ENCODE peak calls at places on chromosomes 16 and 17, in six cellular contexts. Y is kidney epithelial cell, J is heart right ventricle, F is epithelial cell of esophagus, U is CD14-positive monocyte, T is HFFc6. E is an unnamed sample.

GRCh38 chr16:25141648-25142047 is 30.1 kb downstream of the LCMT1 start:
- DNase-seq in Y (no peak), J (no peak), F (no peak), U (no peak), T (no peak), E (no peak)

GRCh38 chr17:72887917-72888316 is 204.6 kb downstream of the SLC39A11 start:
- DNase-seq in Y (no peak), J (no peak), F (no peak), U (no peak), T (peak; percentile 16), E (no peak)

GRCh38 chr17:81380682-81381518 is 14.4 kb upstream of the BAHCC1 start:
- DNase-seq in Y (no peak), J (no peak), F (no peak), U (no peak), T (no peak), E (no peak)

GRCh38 chr16:58243528-58244004 is 45.7 kb upstream of the CSNK2A2 start:
- DNase-seq in Y (no peak), J (no peak), F (peak; percentile 90), U (no peak), T (no peak), E (no peak)

GRCh38 chr17:352421-353212 is at the start of gene RPH3AL:
- DNase-seq in Y (peak; percentile 74), J (peak; percentile 69), F (peak; percentile 17), U (no peak), T (no peak), E (peak; percentile 49)

GRCh38 chr16:46857261-46857962 is 26.4 kb upstream of the C16orf87 start:
- DNase-seq in Y (peak; percentile 25), J (no peak), F (peak; percentile 57), U (no peak), T (peak; percentile 66), E (peak; percentile 30)

GRCh38 chr16:324201-324450 is 28.4 kb downstream of the AXIN1 start:
- DNase-seq in Y (no peak), J (no peak), F (no peak), U (no peak), T (no peak), E (no peak)

GRCh38 chr16:47204736-47205499 is 61.2 kb upstream of the NETO2 start:
- DNase-seq in Y (no peak), J (no peak), F (no peak), U (no peak), T (no peak), E (no peak)

GRCh38 chr16:69787883-69788282 is 25.8 kb downstream of the WWP2 start:
- DNase-seq in Y (no peak), J (no peak), F (no peak), U (no peak), T (no peak), E (no peak)

GRCh38 chr17:46772013-46772878 is 46.2 kb downstream of the WNT3 start:
- DNase-seq in Y (no peak), J (no peak), F (peak; percentile 53), U (no peak), T (no peak), E (peak; percentile 61)

GRCh38 chr16:52498640-52499039 is 48.3 kb downstream of the TOX3 start:
- DNase-seq in Y (no peak), J (no peak), F (no peak), U (no peak), T (no peak), E (no peak)

GRCh38 chr16:396605-397004 is 394 bp upstream of the NME4 start:
- DNase-seq in Y (no peak), J (no peak), F (peak; percentile 34), U (no peak), T (peak; percentile 33), E (peak; percentile 60)

GRCh38 chr16:84270071-84270470 is 24.6 kb upstream of the WFDC1 start:
- DNase-seq in Y (no peak), J (no peak), F (no peak), U (no peak), T (no peak), E (no peak)

GRCh38 chr17:36089888-36090836 is at the start of gene CCL3:
- DNase-seq in Y (no peak), J (peak; percentile 32), F (no peak), U (peak; percentile 89), T (no peak), E (no peak)

GRCh38 chr16:84618428-84619102 is 687 bp upstream of the COTL1 start:
- DNase-seq in Y (peak; percentile 95), J (no peak), F (peak; percentile 96), U (peak; percentile 51), T (peak; percentile 98), E (no peak)

GRCh38 chr16:48720266-48720665 is 110.3 kb upstream of the N4BP1 start:
- DNase-seq in Y (no peak), J (peak; percentile 7), F (peak; percentile 41), U (no peak), T (no peak), E (peak; percentile 75)

GRCh38 chr17:55266051-55266957 is 1.5 kb downstream of the HLF start:
- DNase-seq in Y (no peak), J (no peak), F (no peak), U (no peak), T (no peak), E (peak; percentile 30)

GRCh38 chr16:11742041-11742535 is 569 bp downstream of the TXNDC11 start:
- DNase-seq in Y (no peak), J (peak; percentile 24), F (peak; percentile 19), U (peak; percentile 54), T (no peak), E (no peak)

GRCh38 chr17:9343513-9343912 is 232.1 kb downstream of the STX8 start:
- DNase-seq in Y (no peak), J (no peak), F (no peak), U (no peak), T (no peak), E (peak; percentile 55)

GRCh38 chr16:21265104-21265825 is 12.8 kb downstream of the CRYM start:
- DNase-seq in Y (no peak), J (peak; percentile 74), F (peak; percentile 31), U (no peak), T (no peak), E (no peak)

GRCh38 chr17:63289931-63290330 is 156.2 kb downstream of the CYB561 start:
- DNase-seq in Y (no peak), J (no peak), F (no peak), U (no peak), T (no peak), E (no peak)

GRCh38 chr17:79057727-79058400 is 16.8 kb upstream of the ENGASE start:
- DNase-seq in Y (no peak), J (no peak), F (no peak), U (no peak), T (no peak), E (no peak)

GRCh38 chr17:12282056-12282455 is 261.4 kb downstream of the MAP2K4 start:
- DNase-seq in Y (no peak), J (no peak), F (no peak), U (no peak), T (peak; percentile 78), E (no peak)

GRCh38 chr17:45121055-45121454 is 11.3 kb downstream of the PLCD3 start:
- DNase-seq in Y (no peak), J (no peak), F (no peak), U (no peak), T (no peak), E (no peak)

GRCh38 chr17:79969906-79970305 is 65.8 kb downstream of the TBC1D16 start:
- DNase-seq in Y (no peak), J (no peak), F (peak; percentile 89), U (no peak), T (no peak), E (no peak)

GRCh38 chr17:19448341-19449268 is 37.6 kb downstream of the RNF112 start:
- DNase-seq in Y (peak; percentile 44), J (no peak), F (peak; percentile 86), U (no peak), T (peak; percentile 95), E (no peak)

DNA sequence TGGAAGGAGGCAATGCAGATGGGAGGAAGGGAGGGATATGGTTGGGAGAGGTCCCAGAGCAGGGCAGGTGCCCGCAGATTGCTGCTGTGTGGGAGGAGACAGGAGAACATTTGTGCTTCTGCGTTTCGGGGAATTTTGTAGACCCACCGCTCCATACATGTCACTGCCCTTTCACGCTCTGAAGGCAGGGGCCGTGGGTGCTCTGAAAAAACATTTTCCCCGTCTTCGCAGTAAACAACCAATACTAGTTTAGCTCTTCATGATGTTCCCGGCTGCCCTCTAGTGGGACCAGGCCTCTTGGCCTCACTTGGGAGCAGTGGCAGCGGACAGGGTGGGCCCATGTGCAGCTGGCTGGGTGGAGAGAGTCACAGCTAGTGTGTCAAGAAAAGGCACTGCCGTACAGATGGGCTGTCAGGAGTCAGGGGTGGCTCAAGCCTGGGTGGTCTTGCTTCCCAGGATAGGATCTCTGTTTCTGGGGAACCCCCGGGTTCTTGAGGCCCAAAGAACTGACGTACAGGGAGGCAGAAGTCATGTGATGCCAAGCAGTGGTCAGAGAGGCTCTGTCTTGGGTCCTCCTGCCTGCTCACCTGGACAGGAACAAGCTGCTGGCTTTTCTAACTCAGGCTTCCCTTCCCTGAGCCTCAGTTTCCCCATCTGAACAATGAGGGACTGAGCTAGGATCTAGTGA is 46.5 kb upstream of the CPNE2 start:
- DNase-seq in Y (no peak), J (peak; percentile 71), F (peak; percentile 48), U (no peak), T (peak; percentile 27), E (peak; percentile 69)
- TF ChIP-seq CTCF in Y (peak; percentile 87), J (peak; percentile 65), F (peak; percentile 81), U (peak; percentile 38), T (peak; percentile 70), E (peak; percentile 46)

DNA sequence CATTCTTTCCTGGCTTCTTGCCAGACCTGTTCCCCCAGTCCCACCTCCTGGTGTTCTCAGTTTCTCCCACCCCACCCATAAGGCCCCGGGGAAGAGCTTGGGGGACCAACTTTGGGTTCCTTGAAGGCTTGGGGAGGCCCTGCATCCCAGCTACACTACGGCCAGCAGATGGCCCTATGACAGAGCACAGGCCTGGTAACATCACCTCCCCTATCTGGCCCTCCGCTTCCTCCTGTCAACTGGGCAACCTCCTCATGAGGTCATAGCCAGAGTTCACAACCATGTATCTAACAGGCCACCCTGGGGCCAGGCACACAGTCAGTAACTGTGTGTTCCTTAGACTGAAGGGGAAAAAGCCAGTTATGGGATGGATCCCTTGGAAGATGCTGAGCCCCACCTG is 31.4 kb downstream of the MYO15A start:
- DNase-seq in Y (no peak), J (no peak), F (no peak), U (no peak), T (peak; percentile 15), E (no peak)
- TF ChIP-seq CTCF in Y (peak; percentile 22), J (no peak), F (no peak), U (no peak), T (peak; percentile 62), E (no peak)

GRCh38 chr16:81073560-81074330 is 3.3 kb downstream of the C16orf46 start:
- DNase-seq in Y (no peak), J (no peak), F (no peak), U (no peak), T (no peak), E (no peak)

GRCh38 chr16:81080233-81080632 is 3.2 kb upstream of the C16orf46 start:
- DNase-seq in Y (no peak), J (no peak), F (no peak), U (no peak), T (no peak), E (no peak)

GRCh38 chr16:81081007-81081406 is 4.0 kb upstream of the C16orf46 start:
- DNase-seq in Y (no peak), J (no peak), F (no peak), U (no peak), T (no peak), E (no peak)

GRCh38 chr16:81076566-81077076 is 417 bp downstream of the C16orf46 start:
- DNase-seq in Y (peak; percentile 35), J (peak; percentile 90), F (peak; percentile 87), U (peak; percentile 89), T (peak; percentile 78), E (peak; percentile 90)

GRCh38 chr16:81077077-81077940 is at the start of gene C16orf46:
- DNase-seq in Y (peak; percentile 74), J (peak; percentile 97), F (peak; percentile 96), U (peak; percentile 95), T (peak; percentile 95), E (peak; percentile 99)
- TF ChIP-seq CTCF in Y (no peak), J (no peak), F (no peak), U (no peak), T (no peak), E (no peak)

GRCh38 chr16:50547340-50547865 is 793 bp upstream of the NKD1 start:
- DNase-seq in Y (no peak), J (no peak), F (peak; percentile 9), U (no peak), T (no peak), E (peak; percentile 72)
- TF ChIP-seq CTCF in Y (peak; percentile 43), J (peak; percentile 16), F (peak; percentile 11), U (peak; percentile 52), T (no peak), E (no peak)

E was measured in nephron progenitor cell.